ENCODE peak calls at places on chromosomes 11 and 22, in eight cellular contexts. L is bronchial epithelial cell, P is MCF 10A, K is cardiac muscle cell, R is H9, I is HCT116, A is neural crest cell, S is GM12865. N is an unnamed sample.

GRCh38 chr22:20299736-20300136 is 20.1 kb downstream of the DGCR6L start:
- DNase-seq in L (peak), P (no peak), K (peak), R (no peak), I (no peak), A (no peak), S (no peak), N (no peak)

GRCh38 chr11:8263109-8263768 is 439 bp downstream of the LMO1 start:
- DNase-seq in L (no peak), P (no peak), K (peak), R (peak), I (no peak), A (no peak), S (no peak), N (no peak)

GRCh38 chr11:114019046-114019445 is 40.5 kb upstream of the ZBTB16 start:
- DNase-seq in L (no peak), P (no peak), K (no peak), R (no peak), I (no peak), A (no peak), S (no peak), N (no peak)

GRCh38 chr11:32870676-32871075 is 21.9 kb upstream of the QSER1 start:
- DNase-seq in L (no peak), P (peak), K (peak), R (peak), I (no peak), A (no peak), S (peak), N (peak)

GRCh38 chr22:45316796-45317526 is 7.2 kb downstream of the FAM118A start:
- DNase-seq in L (no peak), P (no peak), K (no peak), R (no peak), I (no peak), A (no peak), S (no peak), N (no peak)

GRCh38 chr11:131841028-131841427 is 470.6 kb downstream of the NTM start:
- DNase-seq in L (no peak), P (no peak), K (no peak), R (no peak), I (no peak), A (no peak), S (no peak), N (no peak)

GRCh38 chr11:76629133-76629852 is 41.3 kb downstream of the LRRC32 start:
- DNase-seq in L (peak), P (no peak), K (no peak), R (no peak), I (no peak), A (no peak), S (no peak), N (no peak)

GRCh38 chr22:39994046-39994565 is 648 bp upstream of the FAM83F start:
- DNase-seq in L (peak), P (no peak), K (no peak), R (no peak), I (no peak), A (no peak), S (no peak), N (no peak)

GRCh38 chr11:116513894-116514293 is 258.9 kb downstream of the BUD13 start:
- DNase-seq in L (peak), P (peak), K (peak), R (peak), I (peak), A (peak), S (peak), N (peak)

GRCh38 chr11:113553905-113554304 is 78.7 kb upstream of the DRD2 start:
- DNase-seq in L (no peak), P (no peak), K (peak), R (no peak), I (no peak), A (no peak), S (no peak), N (no peak)

GRCh38 chr22:46009730-46010129 is 32.8 kb upstream of the WNT7B start:
- DNase-seq in L (no peak), P (no peak), K (no peak), R (no peak), I (no peak), A (no peak), S (no peak), N (no peak)

GRCh38 chr11:70161043-70161625 is 42.0 kb upstream of the FADD start:
- DNase-seq in L (no peak), P (no peak), K (no peak), R (no peak), I (no peak), A (no peak), S (no peak), N (no peak)

GRCh38 chr22:23067691-23068090 is 2.6 kb upstream of the GNAZ start:
- DNase-seq in L (no peak), P (no peak), K (no peak), R (no peak), I (no peak), A (no peak), S (no peak), N (no peak)

GRCh38 chr11:70623906-70624597 is 225.7 kb downstream of the CTTN start:
- DNase-seq in L (no peak), P (no peak), K (no peak), R (no peak), I (no peak), A (no peak), S (no peak), N (no peak)

GRCh38 chr22:33427461-33427860 is 369.3 kb upstream of the SYN3 start:
- DNase-seq in L (no peak), P (no peak), K (no peak), R (no peak), I (no peak), A (no peak), S (no peak), N (no peak)

GRCh38 chr11:40166892-40167291 is 1292.6 kb downstream of the LRRC4C start:
- DNase-seq in L (no peak), P (peak), K (no peak), R (no peak), I (no peak), A (no peak), S (no peak), N (no peak)

GRCh38 chr22:35230839-35231584 is 26.3 kb upstream of the HMGXB4 start:
- DNase-seq in L (no peak), P (no peak), K (no peak), R (no peak), I (peak), A (no peak), S (peak), N (peak)

GRCh38 chr11:15816270-15816871 is 540.0 kb downstream of the SOX6 start:
- DNase-seq in L (peak), P (peak), K (no peak), R (no peak), I (no peak), A (no peak), S (no peak), N (peak)

GRCh38 chr22:37672920-37673453 is 2.4 kb upstream of the LGALS1 start:
- DNase-seq in L (no peak), P (no peak), K (no peak), R (no peak), I (no peak), A (no peak), S (no peak), N (no peak)

GRCh38 chr22:37896181-37896592 is 9.9 kb upstream of the MICALL1 start:
- DNase-seq in L (peak), P (peak), K (no peak), R (peak), I (no peak), A (no peak), S (peak), N (peak)

GRCh38 chr11:58739725-58740430 is 8.1 kb upstream of the GLYAT start:
- DNase-seq in L (no peak), P (no peak), K (no peak), R (no peak), I (no peak), A (no peak), S (no peak), N (no peak)

GRCh38 chr11:68380786-68381622 is 68.6 kb downstream of the LRP5 start:
- DNase-seq in L (no peak), P (no peak), K (no peak), R (no peak), I (no peak), A (no peak), S (no peak), N (no peak)

GRCh38 chr22:46421272-46421671 is 85.8 kb downstream of the TRMU start:
- DNase-seq in L (no peak), P (no peak), K (no peak), R (no peak), I (no peak), A (no peak), S (peak), N (no peak)

GRCh38 chr11:36095716-36096115 is 151.9 kb downstream of the LDLRAD3 start:
- DNase-seq in L (no peak), P (no peak), K (no peak), R (no peak), I (no peak), A (no peak), S (no peak), N (no peak)

GRCh38 chr22:28547132-28547842 is 132.4 kb downstream of the TTC28 start:
- DNase-seq in L (peak), P (no peak), K (no peak), R (no peak), I (no peak), A (no peak), S (no peak), N (no peak)

GRCh38 chr11:59216654-59217640 is 4.2 kb upstream of the MPEG1 start:
- DNase-seq in L (peak), P (peak), K (no peak), R (no peak), I (no peak), A (no peak), S (peak), N (peak)

GRCh38 chr11:1297011-1297575 is 12.3 kb downstream of the TOLLIP start:
- DNase-seq in L (no peak), P (no peak), K (no peak), R (peak), I (no peak), A (no peak), S (no peak), N (no peak)

GRCh38 chr11:75524576-75525432 is 937 bp downstream of the GDPD5 start:
- DNase-seq in L (no peak), P (no peak), K (peak), R (peak), I (no peak), A (no peak), S (no peak), N (no peak)

DNA sequence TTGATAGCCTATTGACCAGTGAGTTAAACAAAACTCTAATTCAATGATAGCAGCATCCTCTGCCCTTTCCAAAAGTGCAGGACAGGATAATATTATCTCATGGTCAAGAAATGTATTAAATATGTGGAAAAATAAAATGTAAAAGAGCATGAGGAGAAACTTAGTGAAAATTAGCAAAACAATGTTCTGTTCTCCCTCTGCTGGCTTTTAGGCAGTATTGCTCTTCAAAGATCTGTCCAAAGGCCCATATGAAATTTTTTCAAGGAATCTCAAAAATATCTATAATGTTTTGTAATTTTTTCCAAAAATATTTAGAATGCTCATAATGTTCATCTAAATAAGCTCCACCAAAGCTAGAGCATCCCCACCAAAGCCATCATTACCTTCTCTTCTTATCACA is 8.3 kb upstream of the ARL14EP start:
- DNase-seq in L (peak), P (no peak), K (no peak), R (no peak), I (no peak), A (no peak), S (peak), N (no peak)
- TF ChIP-seq CTCF in L (peak), P (peak), K (peak), R (peak), I (peak), A (peak), S (peak), N (no peak)

GRCh38 chr11:31233425-31233824 is 136.1 kb downstream of the DCDC1 start:
- DNase-seq in L (peak), P (peak), K (no peak), R (no peak), I (peak), A (no peak), S (peak), N (no peak)
- TF ChIP-seq CTCF in L (peak), P (peak), K (peak), R (peak), I (peak), A (peak), S (peak), N (peak)

DNA sequence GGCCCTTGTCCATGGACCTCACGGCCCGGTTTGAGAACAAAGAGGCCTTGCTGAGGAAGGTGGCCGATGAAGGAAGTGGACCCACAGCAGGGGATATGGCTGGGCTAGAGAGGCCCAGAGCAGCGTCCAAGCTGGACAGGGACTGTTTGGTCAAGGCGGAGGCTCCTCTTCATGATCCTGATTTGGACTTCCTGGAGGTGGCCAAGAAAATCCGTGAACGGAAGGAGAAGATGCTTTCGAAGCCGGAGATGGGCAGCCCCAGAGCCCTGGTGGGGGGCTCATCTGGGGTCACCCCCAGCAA is 76.3 kb downstream of the KIAA1671 start:
- DNase-seq in L (no peak), P (no peak), K (no peak), R (no peak), I (no peak), A (no peak), S (no peak), N (no peak)
- TF ChIP-seq CTCF in L (no peak), P (no peak), K (no peak), R (no peak), I (no peak), A (no peak), S (no peak), N (no peak)

GRCh38 chr11:86606849-86607481 is 65.5 kb downstream of the ME3 start:
- DNase-seq in L (peak), P (no peak), K (no peak), R (no peak), I (no peak), A (no peak), S (no peak), N (no peak)
- TF ChIP-seq CTCF in L (no peak), P (no peak), K (no peak), R (no peak), I (peak), A (no peak), S (no peak), N (no peak)